ENCODE peak calls at places on chromosome 6, in nine cellular contexts. L is SK-N-SH; V is stimulated activated CD8-positive, alpha-beta memory T cell treated with anti-CD3 and anti-CD28 coated beads, Interleukin-4, amount 100 ng/mL, for 1 hour; M is Calu3; T is left cardiac atrium; D is HT1080; G is adrenal gland; Q is mucosa of gallbladder; X is ACHN. B is an unnamed sample.

GRCh38 chr6:137849076-137849708 is 17.9 kb upstream of the TNFAIP3 start:
- DNase-seq in G (no peak), V (no peak), X (no peak), Q (no peak), L (no peak), D (no peak), M (no peak), T (no peak), B (no peak)

GRCh38 chr6:89604662-89605061 is 33.9 kb downstream of the LYRM2 start:
- DNase-seq in L (no peak), T (no peak), Q (no peak), G (no peak), D (no peak), X (no peak), V (no peak), M (no peak), B (no peak)

GRCh38 chr6:30037182-30037788 is 23.8 kb upstream of the POLR1H start:
- DNase-seq in V (no peak), L (peak), Q (no peak), D (peak), M (no peak), T (no peak), X (peak), G (no peak), B (no peak)

GRCh38 chr6:52575490-52575868 is 1.4 kb downstream of the TRAM2 start:
- DNase-seq in V (no peak), Q (no peak), M (no peak), G (no peak), L (no peak), D (peak), T (no peak), X (no peak), B (no peak)

GRCh38 chr6:150263765-150264415 is 104.9 kb upstream of the IYD start:
- DNase-seq in V (no peak), Q (peak), D (no peak), X (no peak), G (no peak), T (no peak), M (no peak), L (no peak), B (no peak)

GRCh38 chr6:87391334-87391733 is 16.4 kb upstream of the CFAP206 start:
- DNase-seq in D (peak), X (peak), M (peak), L (peak), V (no peak), Q (no peak), T (no peak), G (peak), B (no peak)

GRCh38 chr6:3805448-3806123 is 43.6 kb upstream of the FAM50B start:
- DNase-seq in Q (no peak), G (no peak), L (no peak), X (no peak), M (no peak), V (no peak), T (no peak), D (peak), B (no peak)

GRCh38 chr6:158399040-158399700 is 86.9 kb downstream of the TULP4 start:
- DNase-seq in M (no peak), Q (no peak), X (no peak), V (no peak), D (no peak), G (no peak), T (no peak), L (no peak), B (no peak)

GRCh38 chr6:34912715-34913464 is 23.8 kb downstream of the ANKS1A start:
- DNase-seq in L (no peak), T (no peak), X (peak), G (no peak), Q (no peak), V (no peak), D (peak), M (peak), B (no peak)

GRCh38 chr6:132818404-132819359 is 4.3 kb downstream of the RPS12 start:
- DNase-seq in D (peak), G (no peak), L (no peak), V (no peak), M (no peak), X (no peak), Q (no peak), T (no peak), B (no peak)

GRCh38 chr6:13229205-13230085 is 98.9 kb downstream of the TBC1D7 start:
- DNase-seq in D (no peak), X (no peak), M (peak), Q (no peak), L (no peak), V (no peak), G (no peak), T (no peak), B (no peak)

GRCh38 chr6:2993755-2994317 is 5.9 kb upstream of the NQO2 start:
- DNase-seq in M (no peak), L (no peak), G (no peak), T (no peak), X (no peak), D (no peak), Q (no peak), V (no peak), B (no peak)

GRCh38 chr6:46808806-46809205 is 15.6 kb downstream of the MEP1A start:
- DNase-seq in V (no peak), Q (no peak), T (no peak), G (no peak), M (no peak), L (no peak), X (no peak), D (no peak), B (no peak)

GRCh38 chr6:1406306-1407058 is 17.1 kb downstream of the FOXF2 start:
- DNase-seq in Q (no peak), L (no peak), V (no peak), M (no peak), T (no peak), G (no peak), D (peak), X (no peak), B (no peak)

GRCh38 chr6:391559-392440 is at the start of gene IRF4:
- DNase-seq in L (no peak), G (no peak), T (no peak), D (no peak), V (no peak), X (no peak), M (no peak), Q (no peak), B (peak)

GRCh38 chr6:37731888-37732287 is 34.2 kb upstream of the MDGA1 start:
- DNase-seq in Q (peak), G (no peak), L (no peak), V (no peak), X (no peak), T (no peak), M (peak), D (no peak), B (no peak)

GRCh38 chr6:74991573-74992332 is 214.1 kb downstream of the COL12A1 start:
- DNase-seq in M (no peak), D (peak), Q (no peak), T (no peak), X (no peak), L (no peak), V (no peak), G (no peak), B (no peak)

GRCh38 chr6:6781172-6781876 is 192.8 kb downstream of the LY86 start:
- DNase-seq in G (peak), L (no peak), Q (no peak), M (no peak), X (peak), V (no peak), D (peak), T (peak), B (peak)

GRCh38 chr6:24060982-24061754 is 64.8 kb upstream of the NRSN1 start:
- DNase-seq in T (no peak), D (no peak), L (no peak), Q (no peak), X (no peak), M (no peak), V (no peak), G (no peak), B (no peak)

B was measured in Right ventricle myocardium inferior.